ENCODE peak calls at places on chromosome 12, in eight cellular contexts. S is IMR-90; R is midbrain; T is Kasumi-1; B is pulmonary artery endothelial cell; N is CD8-positive, alpha-beta T cell; E is NCI-H1092 treated with DMSO at 0.1 percent for 48 hours; V is activated T-cell treated with anti-CD3 and anti-CD28 coated beads for 48 hours. A is an unnamed sample.

GRCh38 chr12:65825573-65826512 is 1.6 kb downstream of the HMGA2 start:
- DNase-seq in E (no peak), B (no peak), T (peak; percentile 31), N (no peak), S (peak; percentile 41), V (no peak), R (no peak), A (no peak)

GRCh38 chr12:76489737-76490136 is 69.8 kb downstream of the OSBPL8 start:
- DNase-seq in R (no peak), S (peak; percentile 31), N (no peak), E (no peak), B (no peak), T (no peak), V (no peak), A (no peak)

GRCh38 chr12:71447691-71448660 is 8.4 kb downstream of the LGR5 start:
- DNase-seq in N (no peak), B (no peak), V (no peak), R (peak; percentile 62), T (no peak), E (peak; percentile 50), S (no peak), A (no peak)

GRCh38 chr12:66290716-66291200 is 11.5 kb upstream of the HELB start:
- DNase-seq in S (no peak), B (no peak), R (no peak), E (no peak), V (no peak), N (peak; percentile 31), T (no peak), A (no peak)

GRCh38 chr12:87676726-87677125 is 352.5 kb downstream of the C12orf50 start:
- DNase-seq in S (no peak), E (no peak), R (no peak), B (no peak), T (no peak), V (no peak), N (no peak), A (no peak)

GRCh38 chr12:127064207-127064606 is 1202.8 kb upstream of the TMEM132C start:
- DNase-seq in V (no peak), T (no peak), B (no peak), E (no peak), R (no peak), S (no peak), N (no peak), A (no peak)

GRCh38 chr12:122389677-122390076 is 32.8 kb downstream of the CLIP1 start:
- DNase-seq in T (no peak), R (no peak), E (no peak), S (no peak), B (no peak), V (no peak), N (no peak), A (no peak)

GRCh38 chr12:52168019-52168717 is 23.6 kb downstream of the KRT80 start:
- DNase-seq in S (peak; percentile 88), B (no peak), T (no peak), R (no peak), N (no peak), E (no peak), V (no peak), A (peak; percentile 84)

GRCh38 chr12:38895446-38895845 is 9.9 kb downstream of the CPNE8 start:
- DNase-seq in R (no peak), E (no peak), T (no peak), N (no peak), V (no peak), B (no peak), S (no peak), A (no peak)

GRCh38 chr12:18454330-18454729 is 193.0 kb downstream of the PIK3C2G start:
- DNase-seq in B (no peak), S (no peak), T (no peak), R (no peak), V (no peak), N (no peak), E (no peak), A (no peak)

GRCh38 chr12:113238309-113238708 is 17.0 kb downstream of the TPCN1 start:
- DNase-seq in N (no peak), V (no peak), R (no peak), T (no peak), S (no peak), B (no peak), E (no peak), A (no peak)

GRCh38 chr12:49342914-49343731 is 3.6 kb upstream of the DNAJC22 start:
- DNase-seq in B (no peak), V (peak; percentile 47), S (no peak), T (no peak), N (no peak), E (peak; percentile 43), R (no peak), A (no peak)

GRCh38 chr12:49923878-49924610 is 20.3 kb upstream of the FAIM2 start:
- DNase-seq in E (no peak), N (no peak), B (no peak), R (no peak), V (no peak), S (no peak), T (no peak), A (no peak)

GRCh38 chr12:32211769-32212156 is 105.1 kb downstream of the BICD1 start:
- DNase-seq in N (no peak), E (peak; percentile 10), B (no peak), S (no peak), T (no peak), R (no peak), V (no peak), A (no peak)

GRCh38 chr12:53939141-53940108 is 794 bp downstream of the HOXC13 start:
- DNase-seq in S (no peak), N (no peak), B (no peak), T (no peak), R (no peak), E (no peak), V (no peak), A (no peak)

GRCh38 chr12:92134638-92135274 is 10.9 kb downstream of the BTG1 start:
- DNase-seq in N (no peak), T (no peak), S (peak; percentile 84), V (no peak), R (no peak), B (no peak), E (no peak), A (no peak)